ENCODE peak calls at places on chromosomes 1 and 21, in five cellular contexts. P is lower leg skin, J is GM12892, X is tibial nerve, R is stomach. H is an unnamed sample.

GRCh38 chr1:52926864-52927218 is 235 bp upstream of the SCP2 start:
- DNase-seq in P (no peak), J (no peak), X (no peak), R (no peak), H (no peak)

GRCh38 chr1:204584699-204585372 is 68.6 kb downstream of the MDM4 start:
- DNase-seq in P (no peak), J (no peak), X (no peak), R (no peak), H (no peak)

GRCh38 chr1:65691152-65691900 is 101.4 kb upstream of the PDE4B start:
- DNase-seq in P (no peak), J (no peak), X (no peak), R (no peak), H (no peak)

GRCh38 chr1:58780586-58781452 is 3.0 kb downstream of the JUN start:
- DNase-seq in P (no peak), J (no peak), X (peak; percentile 33), R (peak; percentile 34), H (peak; percentile 57)

GRCh38 chr1:218211241-218211640 is 73.9 kb upstream of the RRP15 start:
- DNase-seq in P (no peak), J (no peak), X (no peak), R (no peak), H (no peak)

GRCh38 chr1:97647776-97648175 is 273.1 kb downstream of the DPYD start:
- DNase-seq in P (no peak), J (no peak), X (no peak), R (no peak), H (no peak)

GRCh38 chr1:27598288-27598687 is 5.7 kb downstream of the AHDC1 start:
- DNase-seq in P (no peak), J (no peak), X (no peak), R (no peak), H (no peak)

GRCh38 chr1:117527566-117528102 is 78.2 kb upstream of the TENT5C start:
- DNase-seq in P (no peak), J (no peak), X (no peak), R (no peak), H (no peak)

GRCh38 chr1:162627662-162628296 is 4.5 kb upstream of the DDR2 start:
- DNase-seq in P (no peak), J (no peak), X (no peak), R (no peak), H (no peak)

GRCh38 chr1:116915182-116915611 is 5.5 kb downstream of the PTGFRN start:
- DNase-seq in P (no peak), J (no peak), X (no peak), R (peak; percentile 69), H (peak; percentile 73)

GRCh38 chr1:209838537-209838936 is 10.8 kb downstream of the UTP25 start:
- DNase-seq in P (no peak), J (no peak), X (no peak), R (peak; percentile 48), H (no peak)

GRCh38 chr21:42657676-42658319 is 4.4 kb downstream of the PDE9A start:
- DNase-seq in P (no peak), J (no peak), X (no peak), R (no peak), H (no peak)

GRCh38 chr1:47986741-47987140 is 10.4 kb downstream of the TRABD2B start:
- DNase-seq in P (no peak), J (no peak), X (no peak), R (no peak), H (no peak)

GRCh38 chr1:93817819-93818569 is 61.0 kb downstream of the DNTTIP2 start:
- DNase-seq in P (peak; percentile 83), J (peak; percentile 15), X (no peak), R (no peak), H (no peak)

GRCh38 chr1:67732750-67733151 is 47.8 kb downstream of the GADD45A start:
- DNase-seq in P (no peak), J (no peak), X (no peak), R (no peak), H (no peak)

GRCh38 chr1:234631721-234632125 is 21.7 kb upstream of the IRF2BP2 start:
- DNase-seq in P (no peak), J (no peak), X (no peak), R (no peak), H (no peak)

GRCh38 chr21:28789571-28789970 is 203.1 kb downstream of the LTN1 start:
- DNase-seq in P (no peak), J (no peak), X (no peak), R (no peak), H (no peak)

GRCh38 chr1:224745924-224746323 is 129.8 kb downstream of the CNIH3 start:
- DNase-seq in P (peak; percentile 49), J (no peak), X (no peak), R (no peak), H (no peak)

GRCh38 chr1:77668924-77669449 is 13.5 kb downstream of the ZZZ3 start:
- DNase-seq in P (no peak), J (no peak), X (no peak), R (no peak), H (no peak)

GRCh38 chr21:41597227-41597626 is 89.3 kb upstream of the TMPRSS2 start:
- DNase-seq in P (no peak), J (no peak), X (no peak), R (no peak), H (no peak)

GRCh38 chr1:226034482-226034881 is 28.0 kb upstream of the H3-3A start:
- DNase-seq in P (peak; percentile 96), J (no peak), X (peak; percentile 71), R (peak; percentile 68), H (peak; percentile 32)

GRCh38 chr1:204888294-204888693 is 17.6 kb downstream of the NFASC start:
- DNase-seq in P (no peak), J (no peak), X (no peak), R (no peak), H (no peak)

GRCh38 chr21:33162436-33162921 is 67.3 kb upstream of the IFNAR2 start:
- DNase-seq in P (no peak), J (no peak), X (no peak), R (no peak), H (no peak)

GRCh38 chr1:44735992-44736391 is 3.6 kb upstream of the KIF2C start:
- DNase-seq in P (no peak), J (no peak), X (no peak), R (no peak), H (no peak)

GRCh38 chr1:44733784-44734183 is 2.8 kb upstream of the RNU5D-1 start:
- DNase-seq in P (no peak), J (no peak), X (no peak), R (no peak), H (no peak)

GRCh38 chr1:44740179-44740617 is 561 bp downstream of the KIF2C start:
- DNase-seq in P (no peak), J (no peak), X (no peak), R (no peak), H (no peak)

DNA sequence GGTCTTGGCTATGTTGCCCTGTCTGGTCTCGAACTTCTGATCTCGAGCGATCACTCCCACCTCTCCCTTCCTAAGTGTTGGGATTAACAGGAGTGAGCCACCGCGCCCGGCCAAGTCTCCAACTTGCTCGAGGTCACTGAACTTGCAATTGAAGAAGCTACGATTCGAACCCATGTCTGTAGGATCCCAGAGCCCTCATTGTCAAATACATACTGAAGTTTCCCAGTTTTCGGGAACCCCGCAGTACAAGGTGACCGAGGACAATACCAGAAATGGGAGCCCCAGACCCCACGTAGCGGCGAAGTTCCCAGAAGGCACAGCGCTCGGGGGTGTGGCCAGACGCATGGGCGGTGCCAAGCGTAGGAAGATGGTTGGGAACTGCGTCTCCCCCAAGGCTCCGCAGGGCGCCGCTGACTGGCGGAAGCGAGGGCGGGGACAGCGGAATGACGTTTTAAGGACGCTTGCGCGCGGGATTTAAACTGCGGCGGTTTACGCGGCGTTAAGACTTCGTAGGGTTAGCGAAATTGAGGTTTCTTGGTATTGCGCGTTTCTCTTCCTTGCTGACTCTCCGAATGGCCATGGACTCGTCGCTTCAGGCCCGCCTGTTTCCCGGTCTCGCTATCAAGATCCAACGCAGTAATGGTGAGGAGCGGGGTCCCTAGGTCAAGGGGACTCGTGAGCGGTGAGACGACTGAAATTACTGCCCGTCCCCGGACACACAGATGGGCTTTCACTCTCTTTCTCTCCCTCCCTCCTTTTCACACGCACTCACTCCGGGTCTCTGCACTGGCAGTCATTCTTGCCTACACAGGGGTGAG is at the start of gene KIF2C:
- DNase-seq in P (peak; percentile 99), J (peak; percentile 97), X (peak; percentile 95), R (peak; percentile 97), H (peak; percentile 98)
- TF ChIP-seq POLR2A in P (peak; percentile 61), J (peak; percentile 94), X (peak; percentile 80), R (no peak), H (peak; percentile 78)

DNA sequence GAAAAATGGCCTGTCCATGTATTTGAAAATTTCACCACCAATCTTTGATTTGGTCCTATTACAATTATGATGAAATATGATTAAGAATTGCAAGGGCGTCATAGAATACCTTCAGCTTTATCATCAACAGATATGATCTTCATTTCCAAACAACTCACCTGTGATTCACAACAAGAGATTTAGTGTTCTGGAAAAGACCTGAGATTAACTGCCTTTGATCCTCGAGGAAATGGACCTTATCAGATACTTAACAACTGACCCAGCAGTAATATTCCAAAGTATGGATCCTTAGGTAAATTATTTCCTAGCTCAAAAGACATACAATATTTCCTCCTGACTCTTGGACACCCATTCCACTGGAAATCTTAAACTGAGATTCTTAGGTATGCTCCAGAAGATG is 3.5 kb upstream of the GSTM4 start:
- DNase-seq in P (no peak), J (no peak), X (no peak), R (no peak), H (no peak)
- TF ChIP-seq POLR2A in P (no peak), J (no peak), X (no peak), R (no peak), H (no peak)

DNA sequence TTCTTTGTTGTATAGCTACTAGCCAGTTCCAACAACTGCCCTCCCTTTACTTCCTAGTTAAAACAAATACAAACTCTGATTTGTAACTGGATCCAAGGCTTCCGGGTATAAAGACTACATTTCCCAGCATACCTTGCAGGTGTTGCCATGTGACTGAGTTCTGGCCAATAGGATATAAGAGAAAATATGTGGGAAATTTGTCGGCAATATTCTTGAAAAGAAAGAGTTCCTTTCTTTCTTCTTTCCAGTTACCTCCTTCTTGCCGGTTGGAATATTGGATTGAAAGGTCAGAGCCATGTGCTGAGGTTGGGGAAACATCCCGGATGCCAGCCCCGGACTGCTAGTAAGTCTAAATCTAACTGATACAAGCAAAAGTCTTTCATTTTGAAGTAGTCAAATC is 23.0 kb upstream of the ZBTB40 start:
- DNase-seq in P (no peak), J (no peak), X (no peak), R (no peak), H (no peak)
- TF ChIP-seq POLR2A in P (no peak), J (no peak), X (no peak), R (no peak), H (no peak)

DNA sequence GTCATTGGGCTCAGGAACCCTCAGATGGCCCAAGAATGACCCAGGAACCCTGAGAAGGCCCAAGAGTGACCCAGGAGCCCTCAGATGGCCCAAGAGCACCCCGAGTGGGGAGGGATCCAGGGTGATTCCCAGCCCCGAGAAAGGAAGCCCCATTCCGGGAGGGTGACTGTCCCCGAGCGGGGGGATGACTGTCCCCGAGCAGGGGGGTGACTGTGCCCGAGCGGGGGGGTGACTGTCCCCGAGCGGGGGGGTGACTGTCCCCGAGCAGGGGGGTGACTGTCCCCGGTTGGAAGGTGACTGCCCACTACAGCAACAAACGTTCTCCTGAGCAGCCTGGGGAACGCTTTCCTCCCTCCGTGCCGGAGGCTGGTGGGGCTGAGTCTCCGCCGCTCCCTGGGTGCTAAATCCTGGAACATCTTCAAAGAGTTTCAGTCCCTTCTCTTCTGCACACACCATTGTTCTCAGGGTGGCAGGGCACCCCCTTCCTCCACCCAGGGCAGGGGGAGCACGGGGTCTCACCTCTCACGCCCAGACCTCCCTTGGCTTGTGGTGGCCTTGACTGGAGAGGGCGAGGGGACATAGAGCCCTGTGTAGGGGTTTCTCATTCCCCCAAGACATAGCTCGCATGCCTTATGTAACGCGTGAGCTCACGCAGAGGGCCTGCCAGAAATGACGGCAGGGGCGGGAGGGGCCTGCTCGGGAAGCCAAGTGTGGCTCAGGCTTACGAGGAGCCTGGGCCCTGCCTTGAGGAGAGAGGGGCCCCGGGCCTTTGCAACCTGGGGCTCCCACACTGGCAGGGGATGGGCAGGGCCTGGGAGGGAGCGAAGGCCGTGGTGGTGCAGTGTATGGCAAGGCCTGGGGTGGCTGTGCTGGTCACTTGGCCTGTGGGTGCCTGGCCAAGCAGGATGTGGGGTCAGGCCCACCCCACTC is 14.3 kb upstream of the SKI start:
- DNase-seq in P (peak; percentile 96), J (no peak), X (peak; percentile 82), R (no peak), H (peak; percentile 41)
- TF ChIP-seq POLR2A in P (no peak), J (no peak), X (peak; percentile 54), R (no peak), H (no peak)

H was measured in body of pancreas.